ENCODE peak calls at places on chromosome 18, in ten cellular contexts. Z, J, F, N, I, O, H, L, V and R are unnamed samples.

GRCh38 chr18:35267809-35268208 is 22.2 kb downstream of the ZSCAN30 start:
- DNase-seq in H (no peak), I (no peak), Z (no peak), F (no peak), L (no peak), J (peak; percentile 55), N (no peak), V (no peak), O (no peak), R (no peak)

GRCh38 chr18:52343138-52343537 is 3.1 kb downstream of the DCC start:
- DNase-seq in Z (no peak), O (no peak), V (no peak), F (peak; percentile 42), H (no peak), I (no peak), J (no peak), L (no peak), N (no peak), R (no peak)

GRCh38 chr18:32349728-32350395 is 120.8 kb downstream of the GAREM1 start:
- DNase-seq in J (no peak), Z (no peak), I (no peak), L (no peak), V (no peak), N (no peak), H (peak; percentile 67), O (peak; percentile 91), F (no peak), R (no peak)

GRCh38 chr18:28177828-28178635 is 1.1 kb upstream of the CDH2 start:
- DNase-seq in F (peak; percentile 12), J (no peak), L (no peak), Z (no peak), I (no peak), O (no peak), V (no peak), N (peak; percentile 88), H (no peak), R (no peak)

GRCh38 chr18:9106800-9107574 is 4.5 kb downstream of the NDUFV2 start:
- DNase-seq in Z (no peak), I (no peak), J (no peak), V (no peak), H (no peak), N (no peak), O (no peak), F (no peak), L (no peak), R (no peak)

GRCh38 chr18:13629841-13630747 is 96.3 kb downstream of the FAM210A start:
- DNase-seq in J (peak; percentile 69), I (peak; percentile 2), L (peak; percentile 62), Z (peak; percentile 29), V (no peak), F (peak; percentile 55), H (no peak), N (peak; percentile 63), O (peak; percentile 21), R (no peak)

GRCh38 chr18:4831127-4831526 is 365.9 kb downstream of the AKAIN1 start:
- DNase-seq in L (no peak), F (no peak), O (no peak), N (no peak), V (no peak), J (no peak), I (no peak), H (no peak), Z (no peak), R (no peak)

GRCh38 chr18:63762518-63762917 is 12.7 kb upstream of the SERPINB7 start:
- DNase-seq in V (no peak), O (peak; percentile 9), F (no peak), L (no peak), J (no peak), H (peak; percentile 89), N (no peak), Z (no peak), I (no peak), R (no peak)

GRCh38 chr18:44938396-44939036 is 257.8 kb downstream of the SETBP1 start:
- DNase-seq in O (no peak), V (no peak), I (no peak), J (no peak), H (no peak), Z (no peak), N (no peak), F (no peak), L (no peak), R (no peak)

GRCh38 chr18:9803698-9804516 is 81.9 kb upstream of the TXNDC2 start:
- DNase-seq in J (no peak), N (peak; percentile 19), V (no peak), F (peak; percentile 60), Z (no peak), I (no peak), H (no peak), O (no peak), L (no peak), R (no peak)

GRCh38 chr18:30485078-30485477 is 557.5 kb downstream of the DSC3 start:
- DNase-seq in O (no peak), V (no peak), H (no peak), J (no peak), N (no peak), F (no peak), I (no peak), Z (no peak), L (no peak), R (no peak)

GRCh38 chr18:59996370-59996966 is 96.7 kb downstream of the PMAIP1 start:
- DNase-seq in F (peak; percentile 50), Z (no peak), O (peak; percentile 36), I (no peak), V (no peak), N (peak; percentile 39), J (no peak), L (no peak), H (peak; percentile 20), R (no peak)

GRCh38 chr18:1094408-1094807 is 189.7 kb downstream of the ADCYAP1 start:
- DNase-seq in H (no peak), V (no peak), F (no peak), O (no peak), L (no peak), N (no peak), I (no peak), Z (no peak), J (no peak), R (no peak)

GRCh38 chr18:79529991-79530390 is 134.3 kb downstream of the NFATC1 start:
- DNase-seq in I (no peak), H (no peak), N (no peak), F (no peak), J (no peak), V (no peak), Z (no peak), O (no peak), L (no peak), R (no peak)

GRCh38 chr18:52046842-52047241 is 293.2 kb upstream of the DCC start:
- DNase-seq in L (no peak), H (no peak), N (no peak), O (no peak), Z (no peak), J (no peak), I (no peak), F (no peak), V (no peak), R (no peak)

GRCh38 chr18:73235491-73235890 is 367.7 kb upstream of the NETO1 start:
- DNase-seq in O (peak; percentile 38), F (no peak), V (no peak), L (no peak), J (no peak), N (no peak), Z (no peak), I (no peak), H (peak; percentile 79), R (no peak)

GRCh38 chr18:78618726-78619125 is 360.9 kb upstream of the SALL3 start:
- DNase-seq in N (no peak), Z (no peak), J (no peak), H (no peak), O (no peak), I (no peak), V (no peak), F (no peak), L (no peak), R (no peak)

GRCh38 chr18:61572871-61573270 is 239.6 kb downstream of the CDH20 start:
- DNase-seq in N (no peak), I (no peak), F (no peak), L (no peak), J (no peak), H (no peak), O (no peak), Z (no peak), V (no peak), R (no peak)

GRCh38 chr18:51946946-51947345 is 393.1 kb upstream of the DCC start:
- DNase-seq in L (no peak), F (no peak), Z (no peak), O (no peak), V (no peak), J (no peak), H (no peak), N (no peak), I (no peak), R (no peak)

GRCh38 chr18:58975296-58975695 is 110.6 kb downstream of the ZNF532 start:
- DNase-seq in O (no peak), N (no peak), I (no peak), F (no peak), L (no peak), V (no peak), J (no peak), Z (no peak), H (no peak), R (no peak)

GRCh38 chr18:49359732-49360444 is 100.6 kb downstream of the DYM start:
- DNase-seq in O (peak; percentile 50), J (no peak), F (no peak), L (no peak), I (no peak), V (no peak), N (no peak), H (peak; percentile 55), Z (no peak), R (no peak)

GRCh38 chr18:58858591-58859468 is 5.8 kb upstream of the ZNF532 start:
- DNase-seq in N (no peak), H (no peak), F (no peak), I (no peak), V (no peak), Z (no peak), J (no peak), L (no peak), O (peak; percentile 75), R (no peak)

GRCh38 chr18:35236964-35237363 is 3.9 kb upstream of the ZNF397 start:
- DNase-seq in I (no peak), O (no peak), H (no peak), F (no peak), J (no peak), N (no peak), L (no peak), Z (no peak), V (no peak), R (no peak)

GRCh38 chr18:6270791-6271216 is 143.9 kb downstream of the L3MBTL4 start:
- DNase-seq in I (no peak), V (no peak), N (no peak), L (no peak), Z (no peak), O (no peak), H (no peak), J (no peak), F (no peak), R (no peak)

GRCh38 chr18:79922971-79923411 is 28.5 kb downstream of the SLC66A2 start:
- DNase-seq in Z (no peak), N (no peak), J (peak; percentile 41), I (no peak), V (no peak), F (no peak), L (peak; percentile 8), O (no peak), H (no peak), R (no peak)

GRCh38 chr18:32482117-32482516 is 11.4 kb upstream of the GAREM1 start:
- DNase-seq in F (no peak), N (no peak), I (no peak), V (no peak), O (no peak), J (no peak), H (no peak), Z (no peak), L (no peak), R (no peak)

GRCh38 chr18:46916551-46917107 is 678 bp downstream of the PIAS2 start:
- DNase-seq in N (no peak), J (peak; percentile 67), L (no peak), I (peak; percentile 32), V (no peak), O (no peak), F (peak; percentile 5), H (no peak), Z (no peak), R (peak; percentile 26)

GRCh38 chr18:3649559-3650426 is 199.8 kb downstream of the TGIF1 start:
- DNase-seq in O (no peak), H (peak; percentile 46), V (no peak), N (no peak), I (no peak), Z (no peak), L (no peak), F (no peak), J (no peak), R (no peak)